ENCODE peak calls at places on chromosome 13, in eight cellular contexts. R is neural crest cell, N is heart left ventricle, Z is tibial nerve, P is fibroblast of pulmonary artery, D is ascending aorta, M is PC-9, Q is choroid plexus epithelial cell. H is an unnamed sample.

GRCh38 chr13:42893346-42893745 is 98.7 kb downstream of the EPSTI1 start:
- DNase-seq in R (no peak), N (no peak), Z (no peak), P (peak; percentile 81), D (no peak), M (no peak), Q (peak; percentile 81), H (no peak)

GRCh38 chr13:97843201-97843600 is 110.3 kb upstream of the IPO5 start:
- DNase-seq in R (no peak), N (no peak), Z (no peak), P (no peak), D (no peak), M (no peak), Q (no peak), H (no peak)

GRCh38 chr13:71770710-71771109 is 96.3 kb downstream of the DACH1 start:
- DNase-seq in R (no peak), N (no peak), Z (no peak), P (no peak), D (no peak), M (no peak), Q (no peak), H (no peak)

GRCh38 chr13:72652681-72653080 is 74.7 kb downstream of the MZT1 start:
- DNase-seq in R (no peak), N (no peak), Z (no peak), P (peak; percentile 17), D (no peak), M (no peak), Q (peak; percentile 5), H (no peak)

GRCh38 chr13:60152904-60153303 is 10.8 kb downstream of the DIAPH3 start:
- DNase-seq in R (no peak), N (no peak), Z (no peak), P (peak; percentile 28), D (no peak), M (no peak), Q (no peak), H (no peak)

GRCh38 chr13:91099877-91100276 is 247.6 kb upstream of the MIR17HG start:
- DNase-seq in R (no peak), N (no peak), Z (no peak), P (no peak), D (no peak), M (no peak), Q (no peak), H (no peak)

GRCh38 chr13:52882803-52883202 is 34.4 kb upstream of the PCDH8 start:
- DNase-seq in R (no peak), N (no peak), Z (no peak), P (no peak), D (no peak), M (no peak), Q (no peak), H (no peak)

GRCh38 chr13:43298799-43299198 is 275.4 kb downstream of the DNAJC15 start:
- DNase-seq in R (no peak), N (no peak), Z (no peak), P (no peak), D (no peak), M (no peak), Q (no peak), H (no peak)

GRCh38 chr13:52006491-52007245 is 4.6 kb downstream of the ATP7B start:
- DNase-seq in R (no peak), N (no peak), Z (no peak), P (no peak), D (no peak), M (no peak), Q (peak; percentile 27), H (no peak)

GRCh38 chr13:25905411-25906010 is 146.3 kb downstream of the SHISA2 start:
- DNase-seq in R (no peak), N (no peak), Z (no peak), P (no peak), D (no peak), M (no peak), Q (no peak), H (no peak)

GRCh38 chr13:24834902-24835510 is 71.0 kb downstream of the RNF17 start:
- DNase-seq in R (no peak), N (no peak), Z (no peak), P (no peak), D (no peak), M (no peak), Q (no peak), H (no peak)

GRCh38 chr13:79485014-79485441 is 4.1 kb downstream of the NDFIP2 start:
- DNase-seq in R (no peak), N (no peak), Z (no peak), P (peak; percentile 84), D (no peak), M (peak; percentile 68), Q (peak; percentile 93), H (no peak)

GRCh38 chr13:76860706-76861105 is 25.5 kb downstream of the KCTD12 start:
- DNase-seq in R (no peak), N (no peak), Z (no peak), P (no peak), D (no peak), M (no peak), Q (no peak), H (no peak)

GRCh38 chr13:94620286-94620896 is 18.7 kb downstream of the GPR180 start:
- DNase-seq in R (peak; percentile 22), N (no peak), Z (no peak), P (peak; percentile 58), D (no peak), M (peak; percentile 25), Q (peak; percentile 72), H (no peak)

GRCh38 chr13:67303661-67304333 is 73.7 kb upstream of the PCDH9 start:
- DNase-seq in R (no peak), N (no peak), Z (no peak), P (no peak), D (no peak), M (no peak), Q (no peak), H (no peak)

GRCh38 chr13:23588576-23589141 is 18.4 kb downstream of the TNFRSF19 start:
- DNase-seq in R (no peak), N (no peak), Z (no peak), P (no peak), D (no peak), M (no peak), Q (no peak), H (no peak)

GRCh38 chr13:98910501-98910951 is 67.3 kb downstream of the DOCK9 start:
- DNase-seq in R (no peak), N (peak; percentile 58), Z (no peak), P (peak; percentile 90), D (no peak), M (peak; percentile 14), Q (peak; percentile 66), H (no peak)

GRCh38 chr13:62482351-62482750 is 1066.7 kb upstream of the PCDH20 start:
- DNase-seq in R (no peak), N (no peak), Z (no peak), P (peak; percentile 3), D (no peak), M (no peak), Q (no peak), H (no peak)

GRCh38 chr13:38223093-38223492 is 126.6 kb upstream of the UFM1 start:
- DNase-seq in R (no peak), N (no peak), Z (no peak), P (peak; percentile 60), D (no peak), M (no peak), Q (peak; percentile 73), H (no peak)

GRCh38 chr13:86976521-86977324 is 694.4 kb upstream of the SLITRK5 start:
- DNase-seq in R (no peak), N (no peak), Z (no peak), P (no peak), D (no peak), M (no peak), Q (peak; percentile 26), H (no peak)

GRCh38 chr13:86974251-86974994 is 696.7 kb upstream of the SLITRK5 start:
- DNase-seq in R (no peak), N (no peak), Z (no peak), P (no peak), D (no peak), M (no peak), Q (no peak), H (no peak)

GRCh38 chr13:86974995-86975328 is 696.2 kb upstream of the SLITRK5 start:
- DNase-seq in R (no peak), N (no peak), Z (no peak), P (no peak), D (no peak), M (no peak), Q (peak; percentile 38), H (no peak)
- TF ChIP-seq CTCF in R (no peak), N (no peak), Z (no peak), P (no peak), D (no peak), M (no peak), Q (peak; percentile 57), H (peak; percentile 25)

GRCh38 chr13:27476943-27477681 is 26.7 kb upstream of the MTIF3 start:
- DNase-seq in R (no peak), N (no peak), Z (no peak), P (peak; percentile 7), D (no peak), M (peak; percentile 12), Q (peak; percentile 60), H (no peak)
- TF ChIP-seq CTCF in R (no peak), N (no peak), Z (no peak), P (no peak), D (no peak), M (no peak), Q (no peak), H (no peak)

GRCh38 chr13:99960663-99961440 is 10.7 kb downstream of the ZIC5 start:
- DNase-seq in R (no peak), N (no peak), Z (no peak), P (no peak), D (no peak), M (no peak), Q (no peak), H (no peak)

GRCh38 chr13:99958402-99959126 is 13.0 kb downstream of the ZIC5 start:
- DNase-seq in R (no peak), N (no peak), Z (no peak), P (no peak), D (no peak), M (no peak), Q (no peak), H (no peak)

GRCh38 chr13:99961634-99962033 is 9.9 kb downstream of the ZIC5 start:
- DNase-seq in R (no peak), N (no peak), Z (no peak), P (no peak), D (no peak), M (no peak), Q (no peak), H (no peak)

GRCh38 chr13:99959127-99959529 is 12.4 kb downstream of the ZIC5 start:
- DNase-seq in R (no peak), N (no peak), Z (no peak), P (no peak), D (no peak), M (no peak), Q (no peak), H (no peak)

GRCh38 chr13:99959538-99960230 is 11.9 kb downstream of the ZIC5 start:
- DNase-seq in R (peak; percentile 55), N (no peak), Z (no peak), P (no peak), D (no peak), M (no peak), Q (peak; percentile 62), H (no peak)
- TF ChIP-seq CTCF in R (peak; percentile 54), N (no peak), Z (no peak), P (no peak), D (no peak), M (no peak), Q (no peak), H (no peak)

DNA sequence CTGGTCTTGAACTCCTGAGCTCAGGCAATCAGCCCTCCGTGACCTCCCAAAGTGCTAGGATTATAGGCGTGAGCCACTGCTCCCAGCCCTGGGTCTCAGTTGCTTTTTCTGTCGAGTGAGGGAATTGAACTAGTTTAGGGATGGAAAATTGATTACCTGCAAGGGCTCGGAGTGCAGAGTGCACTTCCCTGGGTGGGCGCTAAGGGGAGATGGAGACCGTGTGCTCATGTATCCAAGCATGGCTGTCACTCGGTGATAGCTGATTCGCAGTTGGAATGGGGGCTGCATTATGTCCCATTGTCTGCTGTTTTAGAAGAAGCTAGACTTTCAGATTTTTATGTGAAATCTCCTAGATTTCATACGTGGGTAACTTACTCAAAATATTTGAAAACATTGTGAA is 139.9 kb upstream of the RFC3 start:
- DNase-seq in R (no peak), N (no peak), Z (no peak), P (no peak), D (no peak), M (no peak), Q (no peak), H (no peak)
- TF ChIP-seq CTCF in R (no peak), N (no peak), Z (no peak), P (no peak), D (no peak), M (no peak), Q (no peak), H (no peak)

H was measured in D721Med.